ENCODE peak calls at places on chromosome X, in seven cellular contexts. One of them, this sample, is unnamed.

GRCh38 chrX:29707088-29707487 is 508.3 kb upstream of the MAGEB2 start:
- DNase-seq in ovary: no peak
- DNase-seq in HCT116: no peak
- DNase-seq in cardiac muscle cell: no peak
- DNase-seq in prostate gland: no peak
- DNase-seq in IMR-90: no peak
- DNase-seq in fibroblast of the aortic adventitia: no peak
- DNase-seq in this sample: no peak

GRCh38 chrX:93242897-93243296 is 430.5 kb downstream of the NAP1L3 start:
- DNase-seq in prostate gland: no peak
- DNase-seq in fibroblast of the aortic adventitia: no peak
- DNase-seq in ovary: no peak
- DNase-seq in cardiac muscle cell: no peak
- DNase-seq in IMR-90: no peak
- DNase-seq in HCT116: no peak
- DNase-seq in this sample: no peak

GRCh38 chrX:49171752-49172279 is at the start of gene PLP2:
- DNase-seq in IMR-90: peak
- DNase-seq in HCT116: no peak
- DNase-seq in ovary: peak
- DNase-seq in prostate gland: no peak
- DNase-seq in fibroblast of the aortic adventitia: peak
- DNase-seq in cardiac muscle cell: peak
- DNase-seq in this sample: peak

GRCh38 chrX:23908219-23909003 is 605 bp downstream of the CXorf58 start:
- DNase-seq in HCT116: no peak
- DNase-seq in prostate gland: no peak
- DNase-seq in cardiac muscle cell: peak
- DNase-seq in ovary: no peak
- DNase-seq in fibroblast of the aortic adventitia: no peak
- DNase-seq in IMR-90: no peak
- DNase-seq in this sample: no peak

GRCh38 chrX:26586570-26586969 is 370.6 kb downstream of the MAGEB5 start:
- DNase-seq in IMR-90: no peak
- DNase-seq in ovary: no peak
- DNase-seq in prostate gland: no peak
- DNase-seq in cardiac muscle cell: no peak
- DNase-seq in HCT116: no peak
- DNase-seq in fibroblast of the aortic adventitia: no peak
- DNase-seq in this sample: no peak

GRCh38 chrX:69133561-69134542 is 31.4 kb downstream of the PJA1 start:
- DNase-seq in ovary: peak
- DNase-seq in prostate gland: peak
- DNase-seq in cardiac muscle cell: peak
- DNase-seq in IMR-90: peak
- DNase-seq in fibroblast of the aortic adventitia: peak
- DNase-seq in HCT116: peak
- DNase-seq in this sample: peak

GRCh38 chrX:51876441-51876840 is 17.0 kb upstream of the MAGED1 start:
- DNase-seq in HCT116: no peak
- DNase-seq in IMR-90: peak
- DNase-seq in fibroblast of the aortic adventitia: peak
- DNase-seq in cardiac muscle cell: no peak
- DNase-seq in ovary: no peak
- DNase-seq in prostate gland: no peak
- DNase-seq in this sample: peak

GRCh38 chrX:16188687-16189086 is 21.4 kb downstream of the MAGEB17 start:
- DNase-seq in ovary: no peak
- DNase-seq in cardiac muscle cell: no peak
- DNase-seq in fibroblast of the aortic adventitia: peak
- DNase-seq in HCT116: no peak
- DNase-seq in prostate gland: no peak
- DNase-seq in IMR-90: peak
- DNase-seq in this sample: no peak

GRCh38 chrX:77597090-77597489 is 149.9 kb downstream of the FGF16 start:
- DNase-seq in fibroblast of the aortic adventitia: peak
- DNase-seq in ovary: no peak
- DNase-seq in HCT116: no peak
- DNase-seq in cardiac muscle cell: peak
- DNase-seq in prostate gland: no peak
- DNase-seq in IMR-90: peak
- DNase-seq in this sample: peak

GRCh38 chrX:140431521-140431920 is 73.3 kb downstream of the SOX3 start:
- DNase-seq in ovary: no peak
- DNase-seq in cardiac muscle cell: no peak
- DNase-seq in IMR-90: peak
- DNase-seq in prostate gland: no peak
- DNase-seq in fibroblast of the aortic adventitia: no peak
- DNase-seq in HCT116: no peak
- DNase-seq in this sample: no peak

GRCh38 chrX:17830211-17830610 is 30.9 kb downstream of the RAI2 start:
- DNase-seq in fibroblast of the aortic adventitia: no peak
- DNase-seq in cardiac muscle cell: no peak
- DNase-seq in prostate gland: no peak
- DNase-seq in HCT116: no peak
- DNase-seq in IMR-90: no peak
- DNase-seq in ovary: no peak
- DNase-seq in this sample: peak

GRCh38 chrX:150157291-150157690 is 205.8 kb upstream of the MAMLD1 start:
- DNase-seq in prostate gland: no peak
- DNase-seq in HCT116: no peak
- DNase-seq in fibroblast of the aortic adventitia: no peak
- DNase-seq in cardiac muscle cell: no peak
- DNase-seq in IMR-90: no peak
- DNase-seq in ovary: no peak
- DNase-seq in this sample: no peak

GRCh38 chrX:14064632-14065432 is 35.1 kb upstream of the GEMIN8 start:
- DNase-seq in ovary: no peak
- DNase-seq in HCT116: peak
- DNase-seq in prostate gland: no peak
- DNase-seq in IMR-90: peak
- DNase-seq in fibroblast of the aortic adventitia: peak
- DNase-seq in cardiac muscle cell: no peak
- DNase-seq in this sample: peak

GRCh38 chrX:15750611-15751159 is 12.6 kb downstream of the CA5B start:
- DNase-seq in ovary: no peak
- DNase-seq in prostate gland: no peak
- DNase-seq in HCT116: no peak
- DNase-seq in IMR-90: no peak
- DNase-seq in cardiac muscle cell: no peak
- DNase-seq in fibroblast of the aortic adventitia: no peak
- DNase-seq in this sample: no peak

GRCh38 chrX:13293700-13294099 is 26.2 kb downstream of the ATXN3L start:
- DNase-seq in HCT116: no peak
- DNase-seq in fibroblast of the aortic adventitia: peak
- DNase-seq in cardiac muscle cell: no peak
- DNase-seq in IMR-90: no peak
- DNase-seq in ovary: no peak
- DNase-seq in prostate gland: peak
- DNase-seq in this sample: no peak

GRCh38 chrX:119477812-119478232 is 9.6 kb downstream of the SLC25A5 start:
- DNase-seq in prostate gland: no peak
- DNase-seq in ovary: peak
- DNase-seq in HCT116: no peak
- DNase-seq in cardiac muscle cell: no peak
- DNase-seq in IMR-90: peak
- DNase-seq in fibroblast of the aortic adventitia: peak
- DNase-seq in this sample: peak

GRCh38 chrX:11261260-11261659 is 32.0 kb upstream of the AMELX start:
- DNase-seq in cardiac muscle cell: no peak
- DNase-seq in fibroblast of the aortic adventitia: peak
- DNase-seq in ovary: no peak
- DNase-seq in HCT116: no peak
- DNase-seq in IMR-90: peak
- DNase-seq in prostate gland: no peak
- DNase-seq in this sample: peak

GRCh38 chrX:75158054-75158453 is 2.0 kb upstream of the ABCB7 start:
- DNase-seq in fibroblast of the aortic adventitia: no peak
- DNase-seq in HCT116: no peak
- DNase-seq in prostate gland: no peak
- DNase-seq in cardiac muscle cell: no peak
- DNase-seq in ovary: no peak
- DNase-seq in IMR-90: no peak
- DNase-seq in this sample: no peak
- H3K4me3 ChIP-seq in fibroblast of the aortic adventitia: no peak
- H3K4me3 ChIP-seq in HCT116: no peak
- H3K4me3 ChIP-seq in prostate gland: no peak
- H3K4me3 ChIP-seq in cardiac muscle cell: no peak
- H3K4me3 ChIP-seq in ovary: no peak
- H3K4me3 ChIP-seq in IMR-90: no peak
- H3K4me3 ChIP-seq in this sample: no peak

GRCh38 chrX:56784666-56785065 is 55.6 kb downstream of the NBDY start:
- DNase-seq in IMR-90: no peak
- DNase-seq in ovary: no peak
- DNase-seq in cardiac muscle cell: no peak
- DNase-seq in HCT116: no peak
- DNase-seq in prostate gland: no peak
- DNase-seq in fibroblast of the aortic adventitia: no peak
- DNase-seq in this sample: no peak
- TF ChIP-seq CTCF in IMR-90: no peak
- TF ChIP-seq CTCF in ovary: no peak
- TF ChIP-seq CTCF in cardiac muscle cell: no peak
- TF ChIP-seq CTCF in HCT116: no peak
- TF ChIP-seq CTCF in prostate gland: no peak
- TF ChIP-seq CTCF in fibroblast of the aortic adventitia: no peak
- TF ChIP-seq CTCF in this sample: no peak

DNA sequence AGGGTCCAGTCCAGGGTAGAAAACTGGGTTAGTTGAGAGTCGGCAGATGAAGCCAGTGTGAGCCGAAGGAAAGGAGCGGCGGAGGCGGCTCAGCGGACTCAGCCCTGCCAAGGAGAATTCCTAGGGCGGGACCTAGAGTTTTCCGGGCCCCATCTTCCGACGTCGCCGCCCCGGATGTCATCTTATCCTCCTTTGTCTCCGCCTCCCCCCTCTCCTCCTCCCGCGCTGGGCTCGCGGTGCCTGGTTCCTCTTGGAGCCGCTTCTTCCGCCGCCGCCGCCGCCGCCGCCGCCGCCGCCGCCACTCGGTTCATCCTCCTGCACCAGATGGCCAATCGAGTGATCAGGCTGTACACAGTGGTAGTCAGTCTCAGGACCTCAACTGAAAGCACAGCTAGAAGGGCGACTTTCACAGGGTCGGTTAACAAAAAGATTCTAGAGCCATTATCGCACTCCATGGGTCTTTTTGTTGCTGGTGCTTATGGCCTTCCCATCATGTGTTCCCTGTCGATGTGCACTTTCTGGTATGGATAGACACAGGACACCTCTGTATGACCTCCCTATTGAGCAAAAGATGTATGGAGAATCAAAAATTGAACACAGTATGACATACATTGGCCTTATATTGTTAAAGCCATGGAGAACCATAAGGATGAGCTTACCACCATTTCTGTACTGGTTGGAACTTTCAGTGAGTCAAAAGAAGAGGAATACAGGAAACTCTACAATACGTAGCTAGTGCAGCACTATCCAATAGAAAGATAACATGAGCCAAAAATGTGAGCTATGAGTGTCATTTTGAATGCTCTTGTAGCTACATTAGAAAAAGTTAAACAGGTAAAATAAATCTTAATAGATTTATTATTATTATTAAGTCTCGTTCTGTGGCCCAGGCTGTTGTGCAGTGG is 32.4 kb upstream of the THOC2 start:
- DNase-seq in prostate gland: peak
- DNase-seq in ovary: peak
- DNase-seq in cardiac muscle cell: peak
- DNase-seq in fibroblast of the aortic adventitia: peak
- DNase-seq in HCT116: peak
- DNase-seq in IMR-90: peak
- DNase-seq in this sample: peak
- H3K4me3 ChIP-seq in prostate gland: peak
- H3K4me3 ChIP-seq in ovary: peak
- H3K4me3 ChIP-seq in cardiac muscle cell: peak
- H3K4me3 ChIP-seq in fibroblast of the aortic adventitia: peak
- H3K4me3 ChIP-seq in HCT116: peak
- H3K4me3 ChIP-seq in IMR-90: peak
- H3K4me3 ChIP-seq in this sample: peak

GRCh38 chrX:94524867-94525266 is 850.9 kb downstream of the FAM133A start:
- DNase-seq in cardiac muscle cell: no peak
- DNase-seq in ovary: no peak
- DNase-seq in prostate gland: no peak
- DNase-seq in HCT116: no peak
- DNase-seq in fibroblast of the aortic adventitia: no peak
- DNase-seq in IMR-90: no peak
- DNase-seq in this sample: no peak
- TF ChIP-seq CTCF in cardiac muscle cell: no peak
- TF ChIP-seq CTCF in ovary: no peak
- TF ChIP-seq CTCF in prostate gland: no peak
- TF ChIP-seq CTCF in HCT116: no peak
- TF ChIP-seq CTCF in fibroblast of the aortic adventitia: no peak
- TF ChIP-seq CTCF in IMR-90: no peak
- TF ChIP-seq CTCF in this sample: no peak

GRCh38 chrX:9873360-9873759 is 87.1 kb downstream of the SHROOM2 start:
- DNase-seq in cardiac muscle cell: no peak
- DNase-seq in HCT116: no peak
- DNase-seq in prostate gland: no peak
- DNase-seq in ovary: no peak
- DNase-seq in fibroblast of the aortic adventitia: no peak
- DNase-seq in IMR-90: no peak
- DNase-seq in this sample: no peak
- H3K4me3 ChIP-seq in cardiac muscle cell: no peak
- H3K4me3 ChIP-seq in HCT116: no peak
- H3K4me3 ChIP-seq in prostate gland: no peak
- H3K4me3 ChIP-seq in ovary: no peak
- H3K4me3 ChIP-seq in fibroblast of the aortic adventitia: no peak
- H3K4me3 ChIP-seq in IMR-90: no peak
- H3K4me3 ChIP-seq in this sample: no peak

GRCh38 chrX:2875798-2876399 is 47.2 kb downstream of the GYG2 start:
- DNase-seq in prostate gland: no peak
- DNase-seq in cardiac muscle cell: no peak
- DNase-seq in IMR-90: no peak
- DNase-seq in fibroblast of the aortic adventitia: peak
- DNase-seq in ovary: no peak
- DNase-seq in HCT116: no peak
- DNase-seq in this sample: peak
- TF ChIP-seq CTCF in prostate gland: no peak
- TF ChIP-seq CTCF in cardiac muscle cell: peak
- TF ChIP-seq CTCF in IMR-90: peak
- TF ChIP-seq CTCF in fibroblast of the aortic adventitia: peak
- TF ChIP-seq CTCF in ovary: no peak
- TF ChIP-seq CTCF in HCT116: peak
- TF ChIP-seq CTCF in this sample: peak

GRCh38 chrX:103586314-103586646 is 965 bp downstream of the TCEAL4 start:
- DNase-seq in ovary: peak
- DNase-seq in HCT116: no peak
- DNase-seq in fibroblast of the aortic adventitia: peak
- DNase-seq in cardiac muscle cell: no peak
- DNase-seq in IMR-90: no peak
- DNase-seq in prostate gland: peak
- DNase-seq in this sample: no peak
- H3K4me3 ChIP-seq in ovary: peak
- H3K4me3 ChIP-seq in HCT116: peak
- H3K4me3 ChIP-seq in fibroblast of the aortic adventitia: peak
- H3K4me3 ChIP-seq in cardiac muscle cell: peak
- H3K4me3 ChIP-seq in IMR-90: peak
- H3K4me3 ChIP-seq in prostate gland: peak
- H3K4me3 ChIP-seq in this sample: peak

This sample was measured in fibroblast of villous mesenchyme.